ENCODE peak calls at places on chromosome 2, in seven cellular contexts. Q is non-pigmented ciliary epithelial cell, C is midbrain, N is left colon, X is fibroblast of lung, E is fibroblast of villous mesenchyme, P is EL. H is an unnamed sample.
A peak's percentile ranks its signal among the peaks of the same experiment; 100 is the strongest.

GRCh38 chr2:177231270-177231669 is 18.7 kb downstream of the HNRNPA3 start:
- DNase-seq in C (no peak), N (no peak), Q (no peak), P (no peak), X (no peak), E (no peak), H (no peak)

GRCh38 chr2:15820927-15821326 is 119.4 kb upstream of the MYCN start:
- DNase-seq in N (no peak), C (no peak), X (no peak), Q (no peak), P (no peak), E (no peak), H (no peak)

GRCh38 chr2:176157499-176158305 is 595 bp downstream of the HOXD3 start:
- DNase-seq in Q (no peak), X (no peak), E (no peak), C (no peak), N (peak; percentile 64), P (no peak), H (no peak)

GRCh38 chr2:70991142-70991541 is 3.5 kb downstream of the TEX261 start:
- DNase-seq in N (no peak), X (no peak), P (no peak), Q (no peak), C (no peak), E (no peak), H (no peak)

GRCh38 chr2:135742307-135742838 is 718 bp downstream of the UBXN4 start:
- DNase-seq in P (peak; percentile 55), X (peak; percentile 69), Q (peak; percentile 24), N (peak; percentile 31), E (peak; percentile 80), C (peak; percentile 36), H (peak; percentile 37)

GRCh38 chr2:80496770-80497169 is 192.2 kb upstream of the LRRTM1 start:
- DNase-seq in Q (peak; percentile 50), X (peak; percentile 74), N (no peak), C (no peak), E (peak; percentile 51), P (peak; percentile 69), H (no peak)

GRCh38 chr2:23596316-23596885 is 211.4 kb downstream of the KLHL29 start:
- DNase-seq in X (peak; percentile 12), E (peak; percentile 28), Q (no peak), C (no peak), P (peak; percentile 73), N (no peak), H (no peak)

GRCh38 chr2:43222472-43223146 is 3.8 kb downstream of the ZFP36L2 start:
- DNase-seq in X (peak; percentile 50), C (peak; percentile 50), P (peak; percentile 32), N (no peak), E (peak; percentile 58), Q (no peak), H (no peak)

GRCh38 chr2:177429688-177430325 is 37.2 kb downstream of the AGPS start:
- DNase-seq in X (peak; percentile 87), Q (peak; percentile 89), N (no peak), E (peak; percentile 79), P (peak; percentile 90), C (no peak), H (no peak)

GRCh38 chr2:242010567-242011513 is 141.3 kb downstream of the RTP5 start:
- DNase-seq in N (no peak), E (peak; percentile 7), C (no peak), X (peak; percentile 32), P (no peak), Q (no peak), H (no peak)

GRCh38 chr2:241354668-241355658 is 1.1 kb upstream of the FARP2 start:
- DNase-seq in P (peak; percentile 72), C (no peak), Q (no peak), E (peak; percentile 83), N (peak; percentile 95), X (peak; percentile 70), H (no peak)

GRCh38 chr2:18446715-18447114 is 113.7 kb downstream of the RDH14 start:
- DNase-seq in P (no peak), X (no peak), E (no peak), C (no peak), N (no peak), Q (no peak), H (no peak)

GRCh38 chr2:216424305-216424704 is 12.0 kb downstream of the SMARCAL1 start:
- DNase-seq in Q (no peak), P (peak; percentile 8), E (no peak), C (no peak), X (no peak), N (no peak), H (no peak)

GRCh38 chr2:72143441-72144356 is 4.0 kb downstream of the CYP26B1 start:
- DNase-seq in E (no peak), Q (no peak), C (no peak), N (peak; percentile 26), X (no peak), P (no peak), H (no peak)

GRCh38 chr2:132670104-132670960 is at the start of gene LYPD1:
- DNase-seq in C (peak; percentile 46), E (no peak), P (peak; percentile 63), N (no peak), Q (no peak), X (no peak), H (peak; percentile 48)

GRCh38 chr2:19359456-19359855 is 1.0 kb upstream of the OSR1 start:
- DNase-seq in Q (no peak), E (no peak), C (no peak), N (no peak), P (no peak), X (no peak), H (no peak)

GRCh38 chr2:156380117-156380645 is 47.7 kb upstream of the NR4A2 start:
- DNase-seq in E (no peak), N (no peak), Q (no peak), X (no peak), C (no peak), P (no peak), H (no peak)

GRCh38 chr2:94956797-94957391 is 68.6 kb upstream of the MAL start:
- DNase-seq in Q (peak; percentile 6), N (no peak), X (peak; percentile 37), P (peak; percentile 36), C (peak; percentile 2), E (peak; percentile 22), H (peak; percentile 42)

GRCh38 chr2:196330645-196331044 is 159.3 kb upstream of the STK17B start:
- DNase-seq in E (no peak), X (no peak), Q (no peak), P (no peak), C (no peak), N (no peak), H (no peak)

GRCh38 chr2:222944552-222944951 is 83.7 kb downstream of the ACSL3 start:
- DNase-seq in N (no peak), C (no peak), X (no peak), Q (no peak), E (peak; percentile 37), P (peak; percentile 45), H (no peak)

GRCh38 chr2:216170362-216170761 is 61.2 kb downstream of the XRCC5 start:
- DNase-seq in X (no peak), N (no peak), C (no peak), P (no peak), Q (no peak), E (no peak), H (no peak)

GRCh38 chr2:23287250-23287704 is 97.7 kb upstream of the KLHL29 start:
- DNase-seq in P (peak; percentile 79), Q (no peak), C (no peak), N (no peak), X (peak; percentile 59), E (peak; percentile 79), H (no peak)

GRCh38 chr2:236396818-236397350 is 132.7 kb upstream of the ASB18 start:
- DNase-seq in C (no peak), X (no peak), N (no peak), E (no peak), P (no peak), Q (no peak), H (no peak)

GRCh38 chr2:148490840-148491439 is 153.6 kb upstream of the EPC2 start:
- DNase-seq in C (no peak), P (no peak), X (no peak), E (no peak), Q (no peak), N (no peak), H (no peak)

GRCh38 chr2:95281071-95281470 is 6.8 kb downstream of the PROM2 start:
- DNase-seq in Q (no peak), E (no peak), C (no peak), N (no peak), X (no peak), P (no peak), H (no peak)

GRCh38 chr2:135218426-135218825 is 166.3 kb downstream of the RAB3GAP1 start:
- DNase-seq in C (no peak), P (no peak), E (no peak), X (no peak), N (no peak), Q (no peak), H (no peak)

GRCh38 chr2:139156730-139157129 is 376.5 kb upstream of the NXPH2 start:
- DNase-seq in Q (no peak), P (no peak), C (no peak), N (no peak), E (no peak), X (no peak), H (no peak)

GRCh38 chr2:175807031-175807873 is 194.8 kb downstream of the LNPK start:
- DNase-seq in N (no peak), X (peak; percentile 8), P (peak; percentile 77), Q (no peak), E (peak; percentile 83), C (no peak), H (no peak)

GRCh38 chr2:29423267-29423666 is 308.1 kb downstream of the CLIP4 start:
- DNase-seq in E (no peak), C (no peak), P (no peak), X (no peak), Q (no peak), N (no peak), H (no peak)

GRCh38 chr2:105140237-105140568 is 101.3 kb upstream of the GPR45 start:
- DNase-seq in Q (no peak), X (no peak), C (no peak), E (no peak), N (no peak), P (no peak), H (no peak)

H was measured in frontal cortex.